ENCODE peak calls at places on chromosomes 5 and 9, in six cellular contexts. N is neural progenitor cell, M is MM.1S, S is HCT116, W is GM23338, P is hepatocyte. T is an unnamed sample.

GRCh38 chr9:82161876-82162275 is 173.3 kb downstream of the SPATA31D1 start:
- DNase-seq in W (no peak), P (no peak), N (no peak), S (no peak), M (no peak), T (no peak)

GRCh38 chr9:132078369-132079356 is 1.0 kb downstream of the MED27 start:
- DNase-seq in N (no peak), S (no peak), M (no peak), W (no peak), P (peak; percentile 19), T (peak; percentile 36)

GRCh38 chr5:170265527-170265926 is 32.0 kb downstream of the LCP2 start:
- DNase-seq in P (peak; percentile 39), W (peak; percentile 37), M (no peak), N (peak; percentile 39), S (no peak), T (no peak)

GRCh38 chr5:158017433-158017832 is 158.5 kb upstream of the CLINT1 start:
- DNase-seq in M (no peak), W (no peak), S (no peak), N (peak; percentile 64), P (no peak), T (no peak)

GRCh38 chr9:116361558-116361957 is 208.0 kb downstream of the PAPPA start:
- DNase-seq in P (no peak), W (no peak), N (peak; percentile 16), M (no peak), S (no peak), T (no peak)

GRCh38 chr9:129962889-129963703 is 79.9 kb downstream of the FNBP1 start:
- DNase-seq in S (no peak), N (peak; percentile 21), M (peak; percentile 87), W (peak; percentile 74), P (no peak), T (peak; percentile 79)

GRCh38 chr5:57303985-57304384 is 130.1 kb downstream of the GPBP1 start:
- DNase-seq in N (peak; percentile 20), P (no peak), M (no peak), W (peak; percentile 55), S (no peak), T (no peak)

GRCh38 chr5:122508623-122509022 is 196.6 kb downstream of the SNCAIP start:
- DNase-seq in W (no peak), N (no peak), M (no peak), S (no peak), P (no peak), T (no peak)

GRCh38 chr9:20544953-20545622 is 77.2 kb downstream of the MLLT3 start:
- DNase-seq in W (no peak), N (no peak), P (no peak), S (no peak), M (no peak), T (no peak)

GRCh38 chr5:66826696-66827095 is 230.5 kb downstream of the MAST4 start:
- DNase-seq in S (no peak), P (no peak), M (no peak), W (no peak), N (no peak), T (no peak)

GRCh38 chr5:66828551-66829421 is 232.6 kb downstream of the MAST4 start:
- DNase-seq in M (peak; percentile 44), S (no peak), P (peak; percentile 83), N (peak; percentile 85), W (peak; percentile 78), T (no peak)

GRCh38 chr5:66830636-66831035 is 234.4 kb downstream of the MAST4 start:
- DNase-seq in M (peak; percentile 24), N (no peak), W (no peak), S (no peak), P (no peak), T (peak; percentile 2)

GRCh38 chr5:66828046-66828550 is 231.9 kb downstream of the MAST4 start:
- DNase-seq in S (no peak), P (no peak), M (peak; percentile 12), N (peak; percentile 42), W (peak; percentile 78), T (no peak)

DNA sequence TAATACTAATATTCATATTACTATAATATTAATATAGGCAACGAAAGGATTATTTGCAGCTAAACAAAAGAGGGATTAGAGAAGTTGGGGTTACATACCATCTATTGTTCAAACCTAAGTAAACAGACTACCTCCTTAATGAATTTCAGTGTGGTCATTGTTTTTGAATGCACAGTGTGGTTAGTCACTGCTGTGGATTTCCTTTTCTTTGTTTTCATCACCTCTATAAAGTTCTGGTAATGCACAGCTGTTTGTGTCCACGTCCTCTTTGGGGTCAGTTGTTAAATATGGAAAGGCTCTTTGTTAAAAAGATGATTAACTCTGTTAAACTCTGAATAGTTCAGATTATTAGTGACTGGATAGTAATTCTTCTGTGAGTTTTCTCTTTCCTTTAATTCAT is 233.6 kb downstream of the MAST4 start:
- DNase-seq in S (no peak), N (peak; percentile 54), P (no peak), M (peak; percentile 78), W (peak; percentile 36), T (no peak)
- TF ChIP-seq EZH2phosphoT487 in S (no peak), N (no peak), P (no peak), M (no peak), W (no peak), T (no peak)

DNA sequence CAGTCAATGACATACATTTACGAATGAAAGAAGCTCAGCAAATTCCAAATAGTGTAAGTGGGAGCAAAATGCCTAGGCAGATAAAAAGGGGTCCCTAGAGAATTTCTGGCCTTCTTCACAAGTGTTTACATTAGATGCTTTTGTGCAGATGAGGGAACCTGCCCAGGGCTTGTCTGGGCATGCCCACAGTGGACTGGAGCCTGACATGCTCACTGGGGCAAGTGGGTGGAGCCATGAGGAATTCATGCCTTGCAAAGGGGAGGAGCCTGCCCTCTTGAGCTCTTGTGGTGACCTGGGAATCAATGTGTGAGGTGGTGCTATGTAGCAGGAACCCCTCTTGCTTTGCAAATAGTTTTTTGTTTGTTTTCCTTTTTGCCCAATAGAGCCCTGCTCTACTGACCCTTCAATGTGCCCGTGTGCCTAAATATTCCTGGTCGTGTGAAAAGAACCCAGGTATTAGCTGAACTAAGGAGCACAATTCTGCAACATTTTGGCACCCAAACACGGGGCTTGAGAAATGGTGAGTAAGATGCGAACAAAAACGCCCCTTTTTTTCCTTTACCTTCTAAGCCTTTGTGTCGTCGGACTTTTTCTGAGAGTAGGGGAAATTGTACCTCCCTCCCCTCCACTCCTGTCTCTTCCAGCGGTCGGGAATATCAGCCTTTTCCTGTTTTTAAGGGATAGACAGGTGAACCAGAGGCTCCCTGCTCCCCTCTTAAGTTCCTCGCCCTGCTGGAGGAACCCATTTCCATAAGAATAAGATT is 433.8 kb upstream of the CDH9 start:
- DNase-seq in S (no peak), M (peak; percentile 35), P (peak; percentile 73), N (peak; percentile 91), W (peak; percentile 96), T (no peak)
- H3K27ac ChIP-seq in S (no peak overlapping the region), M (no peak overlapping the region), P (peak overlapping the region; percentile 45), N (peak overlapping the region; percentile 86), W (peak overlapping the region; percentile 93), T (no peak overlapping the region)

GRCh38 chr5:154901276-154901675 is 36.7 kb downstream of the GEMIN5 start:
- DNase-seq in N (no peak), M (no peak), S (no peak), W (no peak), P (no peak), T (no peak)
- H3K36me3 ChIP-seq in N (peaks cover 29% of the 10 kb centered on the region), M (peaks cover 21% of the 10 kb centered on the region), S (peaks cover 67% of the 10 kb centered on the region), W (peaks cover 78% of the 10 kb centered on the region), P (no peaks in the 10 kb centered on the region), T (peaks cover 96% of the 10 kb centered on the region)

DNA sequence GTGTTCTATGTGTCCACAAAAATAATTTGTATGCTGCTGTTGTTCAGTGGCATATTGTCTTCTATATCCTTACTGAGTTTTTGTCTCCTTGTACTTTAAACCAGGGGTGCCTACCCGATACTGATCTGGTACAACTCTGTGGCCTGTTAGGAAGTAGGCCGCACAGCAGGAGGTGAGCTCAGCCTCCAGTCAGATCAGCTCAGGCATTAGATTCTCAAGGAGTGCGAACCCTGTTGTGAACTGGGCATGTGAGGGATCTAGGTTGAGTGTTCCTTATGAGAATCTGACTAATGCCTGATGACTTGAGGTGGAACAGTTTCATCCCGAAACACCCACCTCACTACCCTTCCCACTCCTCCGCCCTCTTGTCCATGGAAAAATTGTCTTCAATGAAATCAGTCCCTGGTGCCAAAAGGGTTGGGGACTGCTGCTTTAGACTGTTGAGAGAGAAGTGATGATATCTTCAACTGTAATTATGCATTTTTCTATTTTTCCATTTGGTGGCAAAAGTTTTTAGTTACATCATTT is 63.7 kb downstream of the UBE2R2 start:
- DNase-seq in M (no peak), N (peak; percentile 71), P (no peak), W (peak; percentile 58), S (no peak), T (no peak)
- TF ChIP-seq EZH2phosphoT487 in M (no peak), N (no peak), P (no peak), W (no peak), S (no peak), T (no peak)

T was measured in OCI-LY7.